ENCODE peak calls at places on chromosome 5, in four cellular contexts. W is endothelial cell of umbilical vein, E is spleen, P is heart left ventricle. Z is an unnamed sample.

GRCh38 chr5:154522284-154522683 is 44.3 kb upstream of the HAND1 start:
- DNase-seq in W (no peak), E (no peak), P (no peak), Z (no peak)

GRCh38 chr5:44835693-44836092 is 26.9 kb downstream of the MRPS30 start:
- DNase-seq in W (no peak), E (no peak), P (no peak), Z (no peak)

GRCh38 chr5:67976812-67977455 is 238.6 kb upstream of the PIK3R1 start:
- DNase-seq in W (no peak), E (no peak), P (no peak), Z (no peak)

GRCh38 chr5:113232667-113233066 is 202.1 kb downstream of the TSSK1B start:
- DNase-seq in W (peak; percentile 60), E (no peak), P (peak; percentile 42), Z (peak; percentile 71)

GRCh38 chr5:56683733-56684132 is 131.6 kb upstream of the MAP3K1 start:
- DNase-seq in W (no peak), E (no peak), P (no peak), Z (no peak)

GRCh38 chr5:38722918-38723317 is 122.9 kb upstream of the OSMR start:
- DNase-seq in W (no peak), E (no peak), P (no peak), Z (no peak)

GRCh38 chr5:59793000-59793399 is 100.5 kb downstream of the PDE4D start:
- DNase-seq in W (no peak), E (no peak), P (peak; percentile 78), Z (no peak)

GRCh38 chr5:153714732-153715287 is 224.3 kb downstream of the GRIA1 start:
- DNase-seq in W (no peak), E (no peak), P (no peak), Z (no peak)

GRCh38 chr5:169745441-169746146 is 108.5 kb downstream of the DOCK2 start:
- DNase-seq in W (no peak), E (no peak), P (no peak), Z (no peak)

GRCh38 chr5:136769093-136769492 is 403.7 kb upstream of the TRPC7 start:
- DNase-seq in W (no peak), E (no peak), P (no peak), Z (no peak)

GRCh38 chr5:134609232-134609851 is 23.3 kb downstream of the SAR1B start:
- DNase-seq in W (no peak), E (no peak), P (no peak), Z (no peak)

GRCh38 chr5:82406200-82406773 is 128.1 kb upstream of the RPS23 start:
- DNase-seq in W (peak; percentile 100), E (no peak), P (peak; percentile 35), Z (no peak)

GRCh38 chr5:79464695-79465332 is 49.1 kb downstream of the HOMER1 start:
- DNase-seq in W (peak; percentile 38), E (no peak), P (no peak), Z (no peak)

DNA sequence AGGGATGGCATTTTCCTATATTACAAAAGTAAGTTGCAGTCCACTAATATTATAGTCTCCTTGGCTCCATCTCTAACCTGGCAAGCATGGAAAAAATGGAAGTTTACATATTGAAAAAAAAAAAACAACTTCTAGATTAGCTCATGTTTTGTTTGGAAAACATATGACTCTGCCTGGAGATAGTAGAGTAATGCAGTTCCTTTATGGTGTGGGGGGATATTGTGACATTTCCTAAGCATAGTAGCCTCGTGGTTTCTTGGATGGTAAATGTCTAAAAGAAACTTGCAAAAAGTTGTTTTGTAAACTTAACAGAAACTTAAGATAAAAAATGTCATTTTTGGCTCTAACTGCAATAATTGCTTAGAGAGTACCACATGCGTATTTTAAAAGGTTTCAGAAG is 244.4 kb upstream of the FBXL7 start:
- DNase-seq in W (no peak), E (no peak), P (no peak), Z (no peak)
- TF ChIP-seq POLR2A in W (no peak), E (no peak), P (no peak), Z (no peak)

DNA sequence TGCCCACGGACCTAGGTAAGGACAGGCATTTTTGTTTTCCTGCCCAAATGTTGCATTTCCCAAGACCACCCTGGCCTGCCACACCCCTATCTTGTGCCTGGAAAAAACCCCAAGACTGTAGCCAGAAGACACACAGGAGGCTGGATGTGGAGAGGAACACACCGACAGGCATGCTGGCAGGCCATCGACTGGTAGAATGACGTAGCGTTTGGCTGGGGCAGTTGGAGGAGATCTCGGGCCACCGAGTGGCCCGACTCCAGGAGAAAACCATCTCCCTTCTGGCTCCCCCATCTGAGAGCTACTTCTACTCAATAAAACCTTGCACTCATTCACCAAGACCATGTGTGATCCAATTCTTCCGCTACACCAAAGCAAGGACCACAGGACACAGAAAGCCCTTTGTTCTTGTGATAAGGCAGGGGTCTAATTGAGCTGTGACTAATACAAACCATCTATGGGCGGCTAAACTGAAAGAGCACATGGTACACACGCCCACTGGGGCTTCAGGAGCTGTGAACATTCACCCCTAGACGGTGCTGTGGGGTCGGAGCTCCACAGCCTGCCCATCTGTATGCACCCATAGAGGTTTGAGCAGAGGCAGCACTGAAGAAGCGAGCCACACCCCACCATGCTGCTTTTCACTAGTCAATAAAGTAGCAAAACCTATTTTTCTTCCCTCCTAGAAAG is 38.9 kb upstream of the N4BP3 start:
- DNase-seq in W (no peak), E (no peak), P (no peak), Z (no peak)
- TF ChIP-seq CTCF in W (no peak), E (no peak), P (no peak), Z (no peak)

DNA sequence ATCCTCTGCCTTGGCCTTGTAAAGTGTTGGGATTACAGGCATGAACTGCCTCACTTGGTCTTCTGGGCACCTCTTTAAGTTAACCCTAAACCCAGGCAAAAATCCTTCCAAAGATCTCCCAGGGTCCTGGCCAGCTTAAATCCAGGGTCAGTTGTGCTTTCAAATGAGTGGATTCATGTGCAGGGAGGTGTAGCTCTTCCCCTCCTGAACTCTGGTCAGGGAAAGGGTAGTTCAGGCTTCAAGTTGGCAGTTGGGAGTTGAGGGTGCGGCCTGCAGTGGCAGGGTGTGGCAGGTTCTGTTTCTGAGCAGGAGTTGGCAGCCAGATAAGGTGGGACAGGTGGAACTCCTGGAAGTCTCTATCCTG is 3.6 kb downstream of the HNRNPAB start:
- DNase-seq in W (no peak), E (peak; percentile 28), P (no peak), Z (no peak)
- H3K36me3 ChIP-seq in W (peaks cover 30% of the 10 kb centered on the region), E (peaks cover 64% of the 10 kb centered on the region), P (peaks cover 68% of the 10 kb centered on the region), Z (peaks cover 34% of the 10 kb centered on the region)

GRCh38 chr5:143025971-143026370 is 255.8 kb downstream of the ARHGAP26 start:
- DNase-seq in W (peak; percentile 27), E (no peak), P (no peak), Z (no peak)

GRCh38 chr5:143025376-143025775 is 255.2 kb downstream of the ARHGAP26 start:
- DNase-seq in W (no peak), E (no peak), P (no peak), Z (no peak)

GRCh38 chr5:143024227-143024920 is 254.2 kb downstream of the ARHGAP26 start:
- DNase-seq in W (no peak), E (no peak), P (no peak), Z (no peak)

GRCh38 chr5:143021595-143021994 is 251.4 kb downstream of the ARHGAP26 start:
- DNase-seq in W (no peak), E (no peak), P (no peak), Z (no peak)

GRCh38 chr5:143023447-143024096 is 253.4 kb downstream of the ARHGAP26 start:
- DNase-seq in W (no peak), E (no peak), P (peak; percentile 80), Z (no peak)
- TF ChIP-seq POLR2A in W (no peak), E (no peak), P (no peak), Z (no peak)

GRCh38 chr5:31196309-31196708 is 2.8 kb downstream of the CDH6 start:
- DNase-seq in W (no peak), E (no peak), P (no peak), Z (no peak)
- TF ChIP-seq CTCF in W (no peak), E (no peak), P (peak; percentile 21), Z (no peak)

DNA sequence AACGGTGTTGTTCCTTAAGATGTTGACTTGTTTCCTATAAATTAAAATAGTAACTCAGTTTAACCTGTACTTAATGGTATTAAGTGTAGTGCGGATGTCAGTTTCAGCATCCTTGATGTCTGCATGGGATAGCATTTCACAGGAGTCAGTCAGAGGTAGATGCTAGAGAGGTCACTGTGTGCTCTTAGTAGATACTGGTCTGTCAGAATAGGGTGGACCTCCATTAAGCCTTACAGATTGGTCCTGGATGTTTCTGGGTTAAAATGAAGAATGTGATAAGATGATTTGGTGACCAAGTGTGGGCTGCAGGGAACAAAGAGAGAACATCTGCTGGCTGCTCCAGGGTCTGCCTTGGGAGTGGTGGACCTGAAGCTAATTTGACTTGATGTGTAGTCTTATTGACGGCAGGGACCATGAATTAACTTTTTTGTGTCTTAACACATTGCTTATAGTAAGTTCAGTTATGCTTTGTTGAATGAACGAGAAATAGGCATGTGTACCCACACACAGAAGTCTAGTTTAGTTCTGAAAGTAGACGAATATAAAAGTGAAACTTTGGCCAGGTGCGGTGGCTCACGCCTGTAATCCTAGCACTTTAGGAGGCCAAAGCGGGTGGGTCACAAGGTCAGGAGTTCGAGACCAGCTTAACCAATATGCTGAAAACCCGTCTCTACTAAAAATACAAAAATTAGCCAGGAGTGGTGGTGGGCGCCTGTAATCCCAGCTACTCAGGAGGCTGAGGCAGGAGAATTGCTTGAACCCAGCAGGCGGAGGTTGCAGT is 12.5 kb downstream of the RAB24 start:
- DNase-seq in W (no peak), E (no peak), P (no peak), Z (no peak)
- H3K36me3 ChIP-seq in W (peaks cover 16% of the 10 kb centered on the region), E (peaks cover 80% of the 10 kb centered on the region), P (peaks cover 100% of the 10 kb centered on the region), Z (no peaks in the 10 kb centered on the region)

GRCh38 chr5:61304611-61305369 is 27.3 kb upstream of the ZSWIM6 start:
- DNase-seq in W (peak; percentile 44), E (no peak), P (no peak), Z (peak; percentile 54)
- TF ChIP-seq POLR2A in W (no peak), E (no peak), P (no peak), Z (no peak)

GRCh38 chr5:73514418-73514817 is 16.2 kb downstream of the BTF3 start:
- DNase-seq in W (no peak), E (no peak), P (no peak), Z (no peak)

GRCh38 chr5:73523861-73524260 is 25.6 kb downstream of the BTF3 start:
- DNase-seq in W (no peak), E (no peak), P (no peak), Z (no peak)

GRCh38 chr5:73522989-73523388 is 24.7 kb downstream of the BTF3 start:
- DNase-seq in W (no peak), E (no peak), P (no peak), Z (no peak)

GRCh38 chr5:73515232-73515631 is 17.0 kb downstream of the BTF3 start:
- DNase-seq in W (no peak), E (no peak), P (no peak), Z (no peak)

DNA sequence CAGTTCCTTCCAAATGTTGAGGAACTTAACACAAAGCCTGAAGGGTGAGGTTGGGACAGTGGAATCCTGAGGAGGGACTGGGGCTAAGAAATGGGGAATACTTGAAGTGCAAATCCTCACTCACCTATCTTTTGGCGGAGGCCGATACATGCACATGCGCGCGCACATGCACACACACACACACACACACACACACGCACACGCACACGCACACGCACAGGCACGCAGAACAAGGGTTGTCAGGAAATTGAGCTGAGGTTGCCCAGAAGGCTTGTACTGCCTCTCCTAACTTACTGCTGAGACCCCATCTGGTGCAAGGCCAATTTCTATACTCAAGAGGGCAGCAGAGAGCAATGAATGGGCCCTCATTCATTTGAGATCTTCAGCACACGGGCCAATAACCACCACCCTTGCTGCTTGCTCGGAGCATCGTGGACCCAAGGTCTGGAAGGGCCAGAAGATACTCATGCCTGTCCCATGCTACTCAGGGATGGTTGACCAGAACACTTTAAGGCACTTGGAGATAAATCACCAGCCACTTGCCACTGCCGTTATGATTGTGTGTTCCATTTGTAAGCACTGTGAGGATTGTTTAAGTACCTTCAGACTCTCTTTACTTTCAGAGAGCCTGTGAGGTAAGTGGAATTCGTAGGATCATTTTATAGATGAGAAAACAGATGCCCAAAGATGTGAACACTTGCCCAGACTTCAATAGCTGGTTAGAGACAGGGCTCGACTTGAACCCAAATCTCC is 21.5 kb downstream of the BTF3 start:
- DNase-seq in W (peak; percentile 86), E (no peak), P (peak; percentile 59), Z (peak; percentile 63)
- TF ChIP-seq CTCF in W (peak; percentile 78), E (peak; percentile 71), P (peak; percentile 58), Z (peak; percentile 69)

Z was measured in right lobe of liver.